ENCODE peak calls at places on chromosomes 5 and 9, in ten cellular contexts. One of them, this sample, is unnamed.

GRCh38 chr9:94212091-94212490 is 47.0 kb upstream of the ZNF169 start:
- DNase-seq in posterior cingulate gyrus: no peak
- DNase-seq in HTR-8/SVneo: no peak
- DNase-seq in GM19239: no peak
- DNase-seq in RWPE1: no peak
- DNase-seq in endodermal cell: no peak
- DNase-seq in EL: peak; percentile 14
- DNase-seq in tibial nerve: no peak
- DNase-seq in stimulated activated CD8-positive, alpha-beta memory T cell treated with anti-CD3 and anti-CD28 coated beads, Interleukin-15, amount 100 ng/mL, for 1 hour: no peak
- DNase-seq in GM03348: no peak
- DNase-seq in this sample: no peak

GRCh38 chr5:151676719-151677118 is 10.0 kb downstream of the SPARC start:
- DNase-seq in posterior cingulate gyrus: no peak
- DNase-seq in HTR-8/SVneo: no peak
- DNase-seq in GM19239: no peak
- DNase-seq in RWPE1: no peak
- DNase-seq in endodermal cell: no peak
- DNase-seq in EL: no peak
- DNase-seq in tibial nerve: no peak
- DNase-seq in stimulated activated CD8-positive, alpha-beta memory T cell treated with anti-CD3 and anti-CD28 coated beads, Interleukin-15, amount 100 ng/mL, for 1 hour: no peak
- DNase-seq in GM03348: no peak
- DNase-seq in this sample: no peak

GRCh38 chr9:112170235-112170634 is 4.9 kb downstream of the SUSD1 start:
- DNase-seq in posterior cingulate gyrus: no peak
- DNase-seq in HTR-8/SVneo: no peak
- DNase-seq in GM19239: no peak
- DNase-seq in RWPE1: peak; percentile 93
- DNase-seq in endodermal cell: no peak
- DNase-seq in EL: no peak
- DNase-seq in tibial nerve: no peak
- DNase-seq in stimulated activated CD8-positive, alpha-beta memory T cell treated with anti-CD3 and anti-CD28 coated beads, Interleukin-15, amount 100 ng/mL, for 1 hour: no peak
- DNase-seq in GM03348: no peak
- DNase-seq in this sample: no peak

GRCh38 chr9:90999425-91000397 is 198.1 kb downstream of the SYK start:
- DNase-seq in posterior cingulate gyrus: no peak
- DNase-seq in HTR-8/SVneo: no peak
- DNase-seq in GM19239: no peak
- DNase-seq in RWPE1: peak; percentile 34
- DNase-seq in endodermal cell: no peak
- DNase-seq in EL: no peak
- DNase-seq in tibial nerve: no peak
- DNase-seq in stimulated activated CD8-positive, alpha-beta memory T cell treated with anti-CD3 and anti-CD28 coated beads, Interleukin-15, amount 100 ng/mL, for 1 hour: no peak
- DNase-seq in GM03348: no peak
- DNase-seq in this sample: no peak

GRCh38 chr5:37575541-37576489 is 196.7 kb downstream of the WDR70 start:
- DNase-seq in posterior cingulate gyrus: no peak
- DNase-seq in HTR-8/SVneo: no peak
- DNase-seq in GM19239: no peak
- DNase-seq in RWPE1: no peak
- DNase-seq in endodermal cell: peak; percentile 49
- DNase-seq in EL: no peak
- DNase-seq in tibial nerve: no peak
- DNase-seq in stimulated activated CD8-positive, alpha-beta memory T cell treated with anti-CD3 and anti-CD28 coated beads, Interleukin-15, amount 100 ng/mL, for 1 hour: no peak
- DNase-seq in GM03348: no peak
- DNase-seq in this sample: no peak

GRCh38 chr9:106797299-106797698 is 65.7 kb upstream of the ZNF462 start:
- DNase-seq in posterior cingulate gyrus: no peak
- DNase-seq in HTR-8/SVneo: no peak
- DNase-seq in GM19239: no peak
- DNase-seq in RWPE1: no peak
- DNase-seq in endodermal cell: no peak
- DNase-seq in EL: peak; percentile 42
- DNase-seq in tibial nerve: no peak
- DNase-seq in stimulated activated CD8-positive, alpha-beta memory T cell treated with anti-CD3 and anti-CD28 coated beads, Interleukin-15, amount 100 ng/mL, for 1 hour: no peak
- DNase-seq in GM03348: no peak
- DNase-seq in this sample: no peak

GRCh38 chr5:52859619-52860018 is 71.9 kb downstream of the ITGA1 start:
- DNase-seq in posterior cingulate gyrus: no peak
- DNase-seq in HTR-8/SVneo: peak; percentile 13
- DNase-seq in GM19239: no peak
- DNase-seq in RWPE1: no peak
- DNase-seq in endodermal cell: no peak
- DNase-seq in EL: peak; percentile 85
- DNase-seq in tibial nerve: no peak
- DNase-seq in stimulated activated CD8-positive, alpha-beta memory T cell treated with anti-CD3 and anti-CD28 coated beads, Interleukin-15, amount 100 ng/mL, for 1 hour: no peak
- DNase-seq in GM03348: peak; percentile 66
- DNase-seq in this sample: no peak

GRCh38 chr9:129234491-129234890 is 56.4 kb upstream of the IER5L start:
- DNase-seq in posterior cingulate gyrus: no peak
- DNase-seq in HTR-8/SVneo: no peak
- DNase-seq in GM19239: no peak
- DNase-seq in RWPE1: no peak
- DNase-seq in endodermal cell: no peak
- DNase-seq in EL: no peak
- DNase-seq in tibial nerve: no peak
- DNase-seq in stimulated activated CD8-positive, alpha-beta memory T cell treated with anti-CD3 and anti-CD28 coated beads, Interleukin-15, amount 100 ng/mL, for 1 hour: no peak
- DNase-seq in GM03348: no peak
- DNase-seq in this sample: no peak

This sample was measured in amygdala.